ENCODE peak calls at places on chromosomes 6 and 20, in ten cellular contexts. R is progenitor cell of endocrine pancreas, U is HFFc6, J is GM13977, X is mucosa of descending colon, E is astrocyte, V is left ventricle myocardium inferior, L is RWPE1, F is Calu3, C is fibroblast of lung. I is an unnamed sample.

GRCh38 chr6:139955366-139956155 is 581.1 kb upstream of the CITED2 start:
- DNase-seq in R (no peak), U (no peak), J (no peak), X (no peak), E (no peak), V (no peak), L (no peak), F (no peak), C (no peak), I (no peak)

GRCh38 chr6:53358440-53359087 is 9.8 kb upstream of the ELOVL5 start:
- DNase-seq in R (no peak), U (no peak), J (no peak), X (peak), E (no peak), V (no peak), L (no peak), F (no peak), C (no peak), I (no peak)

GRCh38 chr20:49287555-49288249 is 9.8 kb upstream of the ZNFX1 start:
- DNase-seq in R (no peak), U (peak), J (no peak), X (no peak), E (peak), V (no peak), L (no peak), F (no peak), C (peak), I (no peak)

GRCh38 chr6:75347797-75348610 is 63.4 kb upstream of the TMEM30A start:
- DNase-seq in R (no peak), U (no peak), J (no peak), X (no peak), E (no peak), V (no peak), L (no peak), F (no peak), C (peak), I (no peak)

GRCh38 chr6:42960243-42961019 is at the start of gene GNMT:
- DNase-seq in R (peak), U (no peak), J (peak), X (peak), E (no peak), V (peak), L (peak), F (peak), C (no peak), I (no peak)

GRCh38 chr6:49462599-49462926 is 490 bp downstream of the MMUT start:
- DNase-seq in R (no peak), U (no peak), J (no peak), X (no peak), E (no peak), V (no peak), L (no peak), F (no peak), C (no peak), I (no peak)

GRCh38 chr20:1434571-1435336 is 31.9 kb downstream of the NSFL1C start:
- DNase-seq in R (no peak), U (peak), J (peak), X (no peak), E (peak), V (no peak), L (peak), F (no peak), C (peak), I (peak)

GRCh38 chr6:9138856-9139426 is 703.6 kb upstream of the SLC35B3 start:
- DNase-seq in R (no peak), U (no peak), J (no peak), X (no peak), E (peak), V (no peak), L (no peak), F (no peak), C (peak), I (no peak)

GRCh38 chr20:37907330-37907676 is 4.4 kb downstream of the VSTM2L start:
- DNase-seq in R (no peak), U (no peak), J (no peak), X (no peak), E (no peak), V (no peak), L (no peak), F (no peak), C (no peak), I (no peak)

GRCh38 chr6:33837971-33838665 is 34.3 kb upstream of the MLN start:
- DNase-seq in R (no peak), U (peak), J (no peak), X (no peak), E (peak), V (no peak), L (peak), F (no peak), C (peak), I (no peak)

GRCh38 chr6:39082310-39082709 is 32.7 kb downstream of the SAYSD1 start:
- DNase-seq in R (no peak), U (no peak), J (no peak), X (no peak), E (no peak), V (no peak), L (no peak), F (no peak), C (no peak), I (no peak)

GRCh38 chr6:6689413-6690143 is 101.1 kb downstream of the LY86 start:
- DNase-seq in R (no peak), U (peak), J (no peak), X (no peak), E (peak), V (no peak), L (peak), F (no peak), C (peak), I (no peak)

GRCh38 chr6:100457251-100457990 is 7.3 kb downstream of the SIM1 start:
- DNase-seq in R (no peak), U (no peak), J (no peak), X (no peak), E (no peak), V (no peak), L (no peak), F (no peak), C (no peak), I (no peak)

GRCh38 chr6:154167163-154167562 is 128.1 kb downstream of the OPRM1 start:
- DNase-seq in R (no peak), U (no peak), J (no peak), X (no peak), E (no peak), V (no peak), L (no peak), F (no peak), C (no peak), I (no peak)

GRCh38 chr6:154164397-154164796 is 125.4 kb downstream of the OPRM1 start:
- DNase-seq in R (no peak), U (no peak), J (no peak), X (no peak), E (peak), V (no peak), L (no peak), F (no peak), C (peak), I (no peak)

GRCh38 chr6:154165488-154165887 is 126.4 kb downstream of the OPRM1 start:
- DNase-seq in R (no peak), U (no peak), J (no peak), X (no peak), E (no peak), V (no peak), L (no peak), F (no peak), C (peak), I (no peak)

GRCh38 chr6:154169193-154169847 is 130.3 kb downstream of the OPRM1 start:
- DNase-seq in R (no peak), U (no peak), J (no peak), X (no peak), E (peak), V (no peak), L (no peak), F (no peak), C (no peak), I (no peak)

DNA sequence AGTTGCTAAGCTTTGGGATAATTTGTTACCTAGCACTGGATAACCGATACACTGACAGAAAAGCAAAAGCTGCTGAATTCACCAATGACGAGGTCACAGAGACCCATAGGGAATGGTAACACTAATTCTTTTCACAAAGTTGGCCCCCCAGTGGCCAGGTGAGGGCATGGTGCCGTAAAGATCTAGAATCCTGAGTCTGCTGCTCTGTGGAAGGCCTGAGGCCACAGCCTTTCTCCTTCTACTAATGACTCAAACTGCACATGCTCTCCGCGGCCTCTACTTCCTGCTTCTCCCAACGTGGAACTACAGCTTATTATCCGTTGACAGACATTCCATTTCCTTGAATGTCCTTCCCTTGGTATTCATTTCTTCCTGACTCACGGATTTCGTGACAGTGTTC is 127.1 kb downstream of the OPRM1 start:
- DNase-seq in R (no peak), U (no peak), J (no peak), X (no peak), E (no peak), V (no peak), L (no peak), F (no peak), C (no peak), I (no peak)
- TF ChIP-seq CTCF in R (peak), U (peak), J (peak), X (no peak), E (no peak), V (no peak), L (no peak), F (no peak), C (no peak), I (no peak)

DNA sequence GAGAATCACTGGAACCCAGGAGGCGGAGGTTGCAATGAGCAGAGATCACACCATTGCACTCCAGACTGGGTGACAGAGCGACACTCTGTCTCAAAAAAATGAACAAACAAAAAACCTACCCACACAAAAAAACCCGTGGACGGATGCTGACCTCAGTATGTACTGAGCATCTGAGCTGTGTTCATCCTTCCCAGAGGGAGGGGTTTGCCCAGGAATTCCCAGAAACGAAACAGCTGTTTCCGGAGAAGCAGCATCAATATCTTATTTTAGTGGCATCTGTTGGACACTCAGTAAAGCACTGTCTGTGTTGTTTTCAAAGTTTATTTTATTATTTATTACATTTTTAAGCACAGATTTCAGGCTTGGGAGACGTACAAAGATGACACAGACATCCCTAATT is 18.7 kb downstream of the NANP start:
- DNase-seq in R (no peak), U (no peak), J (no peak), X (no peak), E (no peak), V (no peak), L (no peak), F (no peak), C (no peak), I (no peak)
- TF ChIP-seq CTCF in R (no peak), U (no peak), J (no peak), X (no peak), E (no peak), V (no peak), L (no peak), F (no peak), C (no peak), I (no peak)

GRCh38 chr6:149963462-149964242 is at the start of gene ULBP1:
- DNase-seq in R (no peak), U (peak), J (peak), X (peak), E (peak), V (peak), L (peak), F (peak), C (peak), I (no peak)
- TF ChIP-seq CTCF in R (no peak), U (peak), J (no peak), X (no peak), E (no peak), V (no peak), L (peak), F (no peak), C (no peak), I (peak)

GRCh38 chr6:94074764-94075163 is 655.4 kb upstream of the EPHA7 start:
- DNase-seq in R (no peak), U (no peak), J (no peak), X (no peak), E (no peak), V (no peak), L (no peak), F (no peak), C (no peak), I (no peak)

GRCh38 chr6:94071835-94072234 is 652.5 kb upstream of the EPHA7 start:
- DNase-seq in R (no peak), U (no peak), J (no peak), X (no peak), E (no peak), V (no peak), L (no peak), F (no peak), C (peak), I (no peak)
- TF ChIP-seq CTCF in R (peak), U (no peak), J (no peak), X (no peak), E (peak), V (peak), L (peak), F (no peak), C (peak), I (peak)

GRCh38 chr6:159002432-159003160 is 2.6 kb upstream of the RSPH3 start:
- DNase-seq in R (no peak), U (peak), J (no peak), X (no peak), E (peak), V (no peak), L (no peak), F (peak), C (peak), I (no peak)
- TF ChIP-seq CTCF in R (no peak), U (no peak), J (no peak), X (no peak), E (no peak), V (no peak), L (no peak), F (no peak), C (no peak), I (no peak)

GRCh38 chr6:153059757-153060156 is 57.2 kb upstream of the MTRF1L start:
- DNase-seq in R (no peak), U (no peak), J (no peak), X (no peak), E (no peak), V (no peak), L (no peak), F (no peak), C (peak), I (no peak)

GRCh38 chr6:153059311-153059710 is 56.8 kb upstream of the MTRF1L start:
- DNase-seq in R (no peak), U (no peak), J (no peak), X (no peak), E (no peak), V (no peak), L (no peak), F (no peak), C (no peak), I (no peak)

GRCh38 chr6:153056308-153056707 is 53.8 kb upstream of the MTRF1L start:
- DNase-seq in R (no peak), U (no peak), J (no peak), X (no peak), E (no peak), V (no peak), L (no peak), F (no peak), C (no peak), I (no peak)

GRCh38 chr6:153058291-153058690 is 55.8 kb upstream of the MTRF1L start:
- DNase-seq in R (no peak), U (peak), J (no peak), X (no peak), E (peak), V (no peak), L (no peak), F (no peak), C (peak), I (no peak)

DNA sequence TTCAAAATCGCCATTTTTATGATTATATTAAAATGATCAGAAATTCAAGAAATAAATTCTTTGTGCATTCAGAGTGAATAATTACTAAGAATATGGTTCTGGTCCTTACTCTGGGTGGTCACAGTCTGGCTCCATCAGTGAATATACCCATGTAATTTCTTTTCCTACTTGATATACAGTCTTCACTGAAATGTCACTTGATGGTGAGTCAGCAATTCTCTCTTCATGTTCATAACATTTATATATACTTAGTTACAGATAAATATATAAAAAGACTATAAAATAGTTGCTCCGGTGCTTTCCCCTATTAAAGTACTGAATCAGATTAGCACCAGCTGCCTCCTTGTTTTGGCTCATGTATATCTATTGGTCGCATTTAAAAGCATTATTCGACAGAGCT is 56.4 kb upstream of the MTRF1L start:
- DNase-seq in R (no peak), U (no peak), J (no peak), X (no peak), E (no peak), V (no peak), L (no peak), F (no peak), C (peak), I (no peak)
- TF ChIP-seq CTCF in R (no peak), U (no peak), J (no peak), X (no peak), E (no peak), V (no peak), L (no peak), F (no peak), C (no peak), I (no peak)

I was measured in kidney epithelial cell.